ENCODE peak calls at places on chromosomes 5 and 9, in six cellular contexts. J is Jurkat, Clone E6-1; H is memory B cell; W is stimulated activated CD4-positive, alpha-beta T cell treated with anti-CD3 and anti-CD28 coated beads, Interleukin-12 subunit alpha, Interleukin-12 subunit beta, amount 100 ng/mL, for 4 hours; Y is fibroblast of the conjunctiva; C is GM12891. B is an unnamed sample.
A peak's percentile ranks its signal among the peaks of the same experiment; 100 is the strongest.

GRCh38 chr5:56115589-56115988 is 117.5 kb downstream of the ANKRD55 start:
- DNase-seq in J (no peak), H (no peak), W (no peak), Y (no peak), C (no peak), B (no peak)

GRCh38 chr5:122019936-122020590 is 58.0 kb downstream of the LOX start:
- DNase-seq in J (no peak), H (no peak), W (no peak), Y (no peak), C (no peak), B (no peak)

GRCh38 chr5:25544652-25545249 is 900.0 kb upstream of the CDH10 start:
- DNase-seq in J (peak; percentile 58), H (no peak), W (no peak), Y (peak; percentile 8), C (no peak), B (no peak)

GRCh38 chr9:4774209-4774608 is 18.5 kb upstream of the RCL1 start:
- DNase-seq in J (no peak), H (no peak), W (no peak), Y (peak; percentile 66), C (no peak), B (no peak)

GRCh38 chr9:92608221-92609141 is 61.5 kb downstream of the IPPK start:
- DNase-seq in J (no peak), H (no peak), W (no peak), Y (no peak), C (no peak), B (no peak)

GRCh38 chr9:82673904-82674303 is 389.0 kb downstream of the RASEF start:
- DNase-seq in J (no peak), H (no peak), W (no peak), Y (no peak), C (no peak), B (no peak)

GRCh38 chr5:43274435-43275114 is 38.6 kb downstream of the HMGCS1 start:
- DNase-seq in J (no peak), H (no peak), W (no peak), Y (no peak), C (no peak), B (no peak)

GRCh38 chr5:9173281-9174048 is 372.4 kb downstream of the SEMA5A start:
- DNase-seq in J (no peak), H (no peak), W (no peak), Y (peak; percentile 81), C (no peak), B (no peak)

GRCh38 chr9:17068671-17069070 is 66.2 kb upstream of the CNTLN start:
- DNase-seq in J (no peak), H (no peak), W (no peak), Y (no peak), C (no peak), B (no peak)

GRCh38 chr5:54764691-54765090 is 220.7 kb downstream of the ESM1 start:
- DNase-seq in J (no peak), H (no peak), W (no peak), Y (no peak), C (no peak), B (no peak)

GRCh38 chr9:96327694-96328352 is 25.8 kb upstream of the HSD17B3 start:
- DNase-seq in J (peak; percentile 18), H (peak; percentile 35), W (peak; percentile 21), Y (peak; percentile 48), C (peak; percentile 23), B (peak; percentile 66)

GRCh38 chr9:1726993-1727759 is 288.0 kb upstream of the SMARCA2 start:
- DNase-seq in J (peak; percentile 19), H (no peak), W (no peak), Y (no peak), C (no peak), B (no peak)

GRCh38 chr5:76791461-76791860 is 27.4 kb upstream of the F2RL1 start:
- DNase-seq in J (no peak), H (no peak), W (no peak), Y (no peak), C (no peak), B (no peak)

GRCh38 chr5:123805300-123805699 is 293.3 kb downstream of the CSNK1G3 start:
- DNase-seq in J (no peak), H (no peak), W (no peak), Y (no peak), C (no peak), B (no peak)

GRCh38 chr9:107260437-107261081 is 22.5 kb upstream of the RAD23B start:
- DNase-seq in J (no peak), H (no peak), W (no peak), Y (no peak), C (peak; percentile 30), B (peak; percentile 73)

B was measured in GM13976.